ENCODE peak calls at places on chromosomes 4 and X, in seven cellular contexts. K is SK-N-SH; A is lung; Z is CD8-positive, alpha-beta T cell; S is sigmoid colon; B is WERI-Rb-1; U is uterus. G is an unnamed sample.

GRCh38 chr4:147853706-147854105 is 121.8 kb downstream of the ARHGAP10 start:
- DNase-seq in K (peak), A (no peak), Z (no peak), S (no peak), B (no peak), U (no peak), G (no peak)

GRCh38 chrX:68936608-68937007 is 107.8 kb downstream of the EFNB1 start:
- DNase-seq in K (no peak), A (no peak), Z (no peak), S (peak), B (no peak), U (no peak), G (no peak)

GRCh38 chr4:17788956-17789355 is 7.5 kb upstream of the FAM184B start:
- DNase-seq in K (no peak), A (no peak), Z (no peak), S (no peak), B (no peak), U (no peak), G (no peak)

GRCh38 chr4:12446237-12446636 is 1017.5 kb upstream of the HS3ST1 start:
- DNase-seq in K (peak), A (no peak), Z (no peak), S (no peak), B (no peak), U (no peak), G (no peak)

GRCh38 chr4:104966349-104967033 is 180.2 kb upstream of the TET2 start:
- DNase-seq in K (no peak), A (peak), Z (no peak), S (no peak), B (no peak), U (no peak), G (no peak)

GRCh38 chr4:101967697-101968346 is 177.3 kb downstream of the BANK1 start:
- DNase-seq in K (no peak), A (no peak), Z (no peak), S (no peak), B (no peak), U (no peak), G (peak)

GRCh38 chr4:38371391-38371851 is 292.6 kb upstream of the KLF3 start:
- DNase-seq in K (no peak), A (no peak), Z (no peak), S (no peak), B (no peak), U (no peak), G (peak)

GRCh38 chrX:50903387-50904027 is 7.0 kb upstream of the BMP15 start:
- DNase-seq in K (peak), A (no peak), Z (no peak), S (no peak), B (peak), U (no peak), G (peak)

GRCh38 chrX:153865685-153866084 is 20.3 kb downstream of the L1CAM start:
- DNase-seq in K (no peak), A (no peak), Z (no peak), S (no peak), B (peak), U (no peak), G (no peak)

GRCh38 chr4:1041147-1041935 is 29.9 kb downstream of the FGFRL1 start:
- DNase-seq in K (no peak), A (no peak), Z (no peak), S (no peak), B (no peak), U (no peak), G (peak)

GRCh38 chr4:81470456-81471327 is 1.0 kb downstream of the RASGEF1B start:
- DNase-seq in K (no peak), A (peak), Z (peak), S (peak), B (peak), U (peak), G (no peak)

GRCh38 chrX:15468036-15468435 is 25.1 kb downstream of the PIR start:
- DNase-seq in K (peak), A (no peak), Z (no peak), S (no peak), B (no peak), U (peak), G (no peak)

GRCh38 chr4:163679189-163679588 is 184.7 kb downstream of the TMA16 start:
- DNase-seq in K (peak), A (no peak), Z (no peak), S (no peak), B (peak), U (no peak), G (no peak)

GRCh38 chrX:40101430-40101802 is 3.7 kb upstream of the BCOR start:
- DNase-seq in K (no peak), A (no peak), Z (no peak), S (no peak), B (no peak), U (no peak), G (no peak)

GRCh38 chrX:33204889-33205288 is 6.5 kb downstream of the DMD start:
- DNase-seq in K (no peak), A (no peak), Z (no peak), S (no peak), B (peak), U (peak), G (no peak)
- H3K4me3 ChIP-seq in K (no peak), A (no peak), Z (no peak), S (peak), B (peak), U (peak), G (no peak)

GRCh38 chr4:184147858-184148799 is 69.5 kb downstream of the ENPP6 start:
- DNase-seq in K (no peak), A (no peak), Z (no peak), S (no peak), B (no peak), U (no peak), G (no peak)
- H3K27ac ChIP-seq in K (no peak), A (no peak), Z (no peak), S (no peak), B (no peak), U (no peak), G (no peak)

GRCh38 chrX:38221391-38221929 is 789 bp upstream of the SRPX start:
- DNase-seq in K (no peak), A (no peak), Z (no peak), S (no peak), B (no peak), U (no peak), G (no peak)
- H3K4me3 ChIP-seq in K (peak), A (no peak), Z (no peak), S (peak), B (no peak), U (peak), G (no peak)

DNA sequence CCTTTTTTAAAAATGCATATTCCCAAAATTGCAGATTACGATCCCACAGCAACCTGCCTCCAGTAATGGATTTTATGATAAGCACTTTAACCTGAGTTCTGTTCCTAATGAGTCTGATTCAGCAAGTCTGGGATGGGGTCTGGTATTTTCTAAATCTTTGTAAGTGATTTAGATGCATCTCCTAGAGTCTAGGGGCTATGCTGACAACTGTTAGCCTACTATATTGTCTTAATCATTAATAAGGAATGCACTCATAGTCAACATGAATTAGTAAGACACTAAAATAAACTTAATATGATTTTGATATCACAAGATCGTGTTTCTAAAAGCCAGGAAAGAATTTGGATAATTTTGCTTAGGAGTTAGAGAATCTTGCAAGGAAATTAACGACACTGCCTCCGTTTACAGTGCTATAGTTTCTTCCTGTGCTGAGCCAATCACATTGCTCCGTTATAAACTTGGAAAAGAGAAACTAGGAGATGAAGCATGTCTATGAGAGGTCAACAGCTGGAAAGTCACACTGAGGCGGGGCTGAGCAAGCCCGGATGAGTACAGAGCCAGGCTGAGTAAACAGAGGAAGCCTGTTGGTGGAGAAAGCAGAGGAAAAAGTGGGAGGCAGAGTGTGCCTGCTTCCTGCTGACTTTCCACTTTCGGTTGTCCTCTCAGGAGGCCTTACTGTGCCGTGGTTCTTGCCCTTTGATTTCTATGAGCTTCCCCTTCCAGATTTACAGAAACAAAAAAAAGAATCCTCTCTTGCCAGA is 5.4 kb downstream of the SCARB2 start:
- DNase-seq in K (peak), A (peak), Z (no peak), S (peak), B (peak), U (peak), G (peak)
- H3K27ac ChIP-seq in K (peak), A (peak), Z (no peak), S (peak), B (peak), U (peak), G (peak)

GRCh38 chr4:110477836-110478235 is 1.9 kb downstream of the ENPEP start:
- DNase-seq in K (no peak), A (no peak), Z (no peak), S (no peak), B (no peak), U (no peak), G (no peak)

GRCh38 chr4:110472583-110473329 is 3.2 kb upstream of the ENPEP start:
- DNase-seq in K (no peak), A (no peak), Z (no peak), S (no peak), B (no peak), U (no peak), G (no peak)

GRCh38 chr4:110480031-110480549 is 4.1 kb downstream of the ENPEP start:
- DNase-seq in K (no peak), A (no peak), Z (no peak), S (no peak), B (no peak), U (peak), G (peak)

GRCh38 chr4:110480741-110481271 is 4.9 kb downstream of the ENPEP start:
- DNase-seq in K (no peak), A (no peak), Z (no peak), S (no peak), B (no peak), U (no peak), G (no peak)

DNA sequence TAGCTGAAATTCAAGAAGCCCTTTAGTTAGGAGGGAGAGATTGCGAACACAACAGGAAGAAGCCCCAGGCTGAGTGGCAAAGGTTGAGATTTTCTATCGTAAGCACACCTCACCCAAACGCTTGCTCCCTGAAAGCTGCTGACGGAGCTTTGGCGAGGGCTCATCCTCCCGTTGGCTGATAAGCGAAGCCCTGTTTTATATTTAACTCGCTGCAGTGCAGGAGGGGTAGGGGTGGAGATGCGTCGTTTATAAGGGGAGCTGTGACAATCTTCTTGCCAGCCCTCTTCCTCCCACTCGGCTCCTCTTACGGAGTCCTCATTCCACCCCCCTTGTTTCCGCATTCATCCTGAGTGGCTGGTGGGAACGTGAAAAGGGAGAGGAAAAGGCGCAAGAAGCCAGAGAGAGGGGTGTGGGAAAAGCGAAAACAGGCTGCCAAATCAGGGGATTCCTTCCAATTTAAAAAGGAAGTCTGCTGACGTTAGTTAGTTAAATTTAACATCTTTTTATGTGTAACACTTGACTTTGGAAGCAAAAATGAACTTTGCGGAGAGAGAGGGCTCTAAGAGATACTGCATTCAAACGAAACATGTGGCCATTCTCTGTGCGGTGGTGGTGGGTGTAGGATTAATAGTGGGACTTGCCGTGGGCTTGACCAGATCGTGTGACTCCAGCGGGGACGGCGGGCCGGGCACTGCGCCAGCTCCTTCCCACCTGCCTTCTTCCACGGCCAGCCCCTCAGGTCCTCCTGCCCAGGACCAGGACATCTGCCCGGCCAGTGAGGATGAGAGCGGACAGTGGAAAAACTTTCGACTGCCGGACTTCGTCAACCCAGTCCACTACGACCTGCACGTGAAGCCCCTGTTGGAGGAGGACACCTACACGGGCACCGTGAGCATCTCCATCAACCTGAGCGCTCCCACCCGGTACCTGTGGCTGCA is at the start of gene ENPEP:
- DNase-seq in K (peak), A (no peak), Z (no peak), S (peak), B (no peak), U (peak), G (peak)
- H3K4me3 ChIP-seq in K (no peak), A (no peak), Z (no peak), S (no peak), B (no peak), U (peak), G (peak)

GRCh38 chr4:2448589-2448988 is 20.3 kb upstream of the RNF4 start:
- DNase-seq in K (no peak), A (no peak), Z (no peak), S (no peak), B (no peak), U (no peak), G (no peak)
- H3K27ac ChIP-seq in K (no peak), A (no peak), Z (no peak), S (no peak), B (no peak), U (no peak), G (no peak)

DNA sequence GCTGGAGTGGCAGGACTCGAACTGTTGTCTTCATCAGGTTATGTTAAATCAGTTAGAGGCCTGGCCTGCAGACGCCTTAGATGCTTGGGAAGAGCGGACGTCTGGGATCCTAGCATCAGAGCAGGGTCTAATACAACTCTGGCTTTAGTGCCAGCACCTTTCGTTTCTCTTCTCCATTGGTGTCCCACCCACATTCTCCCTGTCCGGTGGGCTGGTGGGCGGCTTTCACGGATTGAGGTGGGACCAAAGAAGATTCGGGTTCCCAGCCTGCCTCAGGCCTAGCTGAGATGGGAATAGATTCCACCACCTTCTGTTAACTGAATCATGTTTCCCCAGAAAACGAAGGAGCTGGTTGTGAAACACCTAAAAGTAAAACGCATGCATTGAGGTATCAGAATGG is 939 bp downstream of the PDK3 start:
- DNase-seq in K (no peak), A (no peak), Z (no peak), S (no peak), B (no peak), U (no peak), G (no peak)
- H3K4me3 ChIP-seq in K (peak), A (no peak), Z (peak), S (peak), B (peak), U (peak), G (no peak)

GRCh38 chr4:151207186-151207585 is 69.8 kb upstream of the PRSS48 start:
- DNase-seq in K (no peak), A (no peak), Z (no peak), S (no peak), B (no peak), U (no peak), G (no peak)

GRCh38 chr4:151207868-151208267 is 69.1 kb upstream of the PRSS48 start:
- DNase-seq in K (no peak), A (no peak), Z (no peak), S (no peak), B (no peak), U (no peak), G (no peak)

GRCh38 chr4:151204925-151205524 is 71.9 kb upstream of the PRSS48 start:
- DNase-seq in K (no peak), A (no peak), Z (no peak), S (no peak), B (no peak), U (no peak), G (no peak)

GRCh38 chr4:151206241-151207005 is 70.5 kb upstream of the PRSS48 start:
- DNase-seq in K (no peak), A (no peak), Z (no peak), S (no peak), B (no peak), U (no peak), G (no peak)

GRCh38 chr4:151205722-151206121 is 71.2 kb upstream of the PRSS48 start:
- DNase-seq in K (no peak), A (no peak), Z (no peak), S (no peak), B (no peak), U (no peak), G (no peak)
- H3K27ac ChIP-seq in K (no peak), A (no peak), Z (no peak), S (peak), B (no peak), U (peak), G (no peak)

GRCh38 chr4:76830612-76831474 is 67.1 kb downstream of the SOWAHB start:
- DNase-seq in K (no peak), A (no peak), Z (no peak), S (no peak), B (no peak), U (peak), G (peak)
- H3K4me3 ChIP-seq in K (no peak), A (no peak), Z (no peak), S (no peak), B (no peak), U (no peak), G (peak)

GRCh38 chr4:53721276-53721675 is 130.0 kb upstream of the LNX1 start:
- DNase-seq in K (no peak), A (no peak), Z (no peak), S (no peak), B (no peak), U (no peak), G (no peak)

GRCh38 chr4:53716471-53717063 is 125.3 kb upstream of the LNX1 start:
- DNase-seq in K (no peak), A (no peak), Z (no peak), S (no peak), B (no peak), U (no peak), G (no peak)

GRCh38 chr4:53722110-53722509 is 130.8 kb upstream of the LNX1 start:
- DNase-seq in K (no peak), A (no peak), Z (no peak), S (no peak), B (no peak), U (no peak), G (no peak)

GRCh38 chr4:53717064-53717549 is 125.8 kb upstream of the LNX1 start:
- DNase-seq in K (no peak), A (no peak), Z (no peak), S (no peak), B (no peak), U (no peak), G (no peak)

DNA sequence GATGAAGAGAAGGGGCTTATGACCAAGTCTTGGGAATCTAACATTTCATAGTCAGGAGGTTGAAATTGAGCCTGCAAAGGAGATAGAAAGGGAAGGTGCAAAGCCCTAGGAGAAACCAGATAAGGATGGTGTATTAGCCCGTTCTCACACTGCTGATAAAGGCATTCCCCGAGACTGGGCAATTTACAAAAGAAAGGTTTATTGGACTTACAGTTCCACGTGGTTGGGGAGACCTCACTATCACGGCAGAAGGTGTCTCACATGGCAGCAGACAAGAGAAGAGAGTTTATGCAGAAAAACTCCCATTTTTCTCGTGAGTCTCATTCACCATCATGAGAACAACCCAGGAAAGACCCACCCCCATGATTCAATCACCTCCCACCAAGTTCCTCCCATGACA is 129.5 kb upstream of the LNX1 start:
- DNase-seq in K (no peak), A (no peak), Z (no peak), S (no peak), B (no peak), U (no peak), G (no peak)
- H3K27ac ChIP-seq in K (no peak), A (no peak), Z (no peak), S (no peak), B (no peak), U (no peak), G (no peak)

G was measured in SJSA1.